ENCODE peak calls at places on chromosomes 13 and 19, in five cellular contexts. N is adrenal gland, K is uterus, U is stomach, T is body of pancreas. Y is an unnamed sample. For H3K36me3, the result is how much of the 10 kb centered on the place peaks cover.

GRCh38 chr13:102400619-102401125 is 1.2 kb downstream of the FGF14 start:
- DNase-seq in K (peak), T (peak), U (no peak), N (no peak), Y (no peak)

GRCh38 chr13:38348890-38349289 is 761 bp upstream of the UFM1 start:
- DNase-seq in T (peak), K (no peak), U (no peak), N (peak), Y (no peak)

GRCh38 chr19:38990949-38991697 is 15.6 kb upstream of the FBXO17 start:
- DNase-seq in K (no peak), N (peak), U (no peak), T (no peak), Y (peak)

GRCh38 chr13:30787747-30788535 is 52.6 kb downstream of the ALOX5AP start:
- DNase-seq in U (no peak), K (no peak), N (no peak), T (no peak), Y (no peak)

GRCh38 chr19:21143846-21144245 is 2.0 kb downstream of the ZNF431 start:
- DNase-seq in K (no peak), N (no peak), T (no peak), U (no peak), Y (no peak)

GRCh38 chr13:113882716-113883115 is 18.8 kb upstream of the GAS6 start:
- DNase-seq in K (no peak), U (no peak), N (no peak), T (no peak), Y (no peak)

GRCh38 chr13:98022210-98022609 is 68.7 kb downstream of the IPO5 start:
- DNase-seq in T (no peak), K (no peak), U (no peak), N (peak), Y (no peak)

GRCh38 chr19:35462476-35462953 is 14.5 kb downstream of the FFAR2 start:
- DNase-seq in N (no peak), K (no peak), U (no peak), T (no peak), Y (no peak)

GRCh38 chr13:114035583-114036501 is 62.0 kb upstream of the C13orf46 start:
- DNase-seq in T (no peak), K (no peak), N (peak), U (no peak), Y (no peak)

GRCh38 chr13:99053636-99054233 is 75.9 kb upstream of the DOCK9 start:
- DNase-seq in N (no peak), U (no peak), T (no peak), K (no peak), Y (no peak)

GRCh38 chr19:6588508-6589345 is 2.2 kb downstream of the CD70 start:
- DNase-seq in N (no peak), K (no peak), U (no peak), T (no peak), Y (no peak)

GRCh38 chr19:43759515-43759914 is 4.8 kb upstream of the SMG9 start:
- DNase-seq in T (no peak), N (peak), K (no peak), U (no peak), Y (no peak)

GRCh38 chr19:8261881-8262280 is 46.3 kb downstream of the CD320 start:
- DNase-seq in N (no peak), T (peak), U (peak), K (no peak), Y (no peak)

GRCh38 chr19:49567722-49568454 is 12.5 kb downstream of the NOSIP start:
- DNase-seq in T (no peak), U (no peak), N (no peak), K (no peak), Y (no peak)

GRCh38 chr13:38394777-38395504 is 45.3 kb downstream of the UFM1 start:
- DNase-seq in U (no peak), T (no peak), N (no peak), K (no peak), Y (no peak)

GRCh38 chr13:53873558-53873957 is 844.9 kb downstream of the OLFM4 start:
- DNase-seq in U (no peak), N (no peak), K (no peak), T (no peak), Y (no peak)

GRCh38 chr13:98327326-98328314 is 150.6 kb upstream of the RNF113B start:
- DNase-seq in K (no peak), T (no peak), N (no peak), U (no peak), Y (no peak)

GRCh38 chr13:44726777-44727176 is 150.6 kb upstream of the TSC22D1 start:
- DNase-seq in N (no peak), U (no peak), T (no peak), K (no peak), Y (no peak)

GRCh38 chr13:52432456-52432855 is 18.0 kb downstream of the VPS36 start:
- DNase-seq in K (no peak), U (no peak), N (no peak), T (no peak), Y (no peak)

GRCh38 chr13:22915442-22916082 is 265.2 kb upstream of the SGCG start:
- DNase-seq in T (no peak), U (peak), K (peak), N (peak), Y (no peak)

GRCh38 chr19:40424637-40425449 is 949 bp downstream of the SERTAD1 start:
- DNase-seq in K (no peak), U (no peak), T (no peak), N (no peak), Y (peak)

GRCh38 chr13:110520431-110521295 is 40.9 kb downstream of the RAB20 start:
- DNase-seq in N (peak), T (peak), K (peak), U (peak), Y (peak)

GRCh38 chr19:46904114-46905060 is 43.6 kb downstream of the ARHGAP35 start:
- DNase-seq in U (no peak), N (peak), K (peak), T (no peak), Y (no peak)

GRCh38 chr19:3370214-3370720 is 3.9 kb downstream of the NFIC start:
- DNase-seq in K (peak), T (no peak), U (no peak), N (peak), Y (no peak)

GRCh38 chr19:54390942-54391577 is 24.2 kb upstream of the TTYH1 start:
- DNase-seq in N (peak), U (peak), T (peak), K (peak), Y (no peak)

GRCh38 chr13:36904219-36904618 is 15.8 kb downstream of the SMAD9 start:
- DNase-seq in T (no peak), U (no peak), N (no peak), K (no peak), Y (no peak)

GRCh38 chr19:1905071-1905862 is at the start of the genes ADAT3 and SCAMP4:
- DNase-seq in T (peak), N (peak), U (peak), K (peak), Y (peak)
- TF ChIP-seq POLR2A in T (peak), N (peak), U (peak), K (peak), Y (peak)

GRCh38 chr19:51590441-51590840 is 19.4 kb downstream of the ZNF175 start:
- DNase-seq in K (no peak), T (no peak), U (no peak), N (no peak), Y (no peak)

GRCh38 chr19:51589511-51589910 is 18.4 kb downstream of the ZNF175 start:
- DNase-seq in T (no peak), K (no peak), U (no peak), N (no peak), Y (no peak)

GRCh38 chr19:51586799-51587198 is 15.7 kb downstream of the ZNF175 start:
- DNase-seq in U (no peak), K (no peak), T (no peak), N (no peak), Y (no peak)

GRCh38 chr19:51587264-51588191 is 16.4 kb downstream of the ZNF175 start:
- DNase-seq in T (no peak), N (no peak), K (no peak), U (no peak), Y (no peak)

DNA sequence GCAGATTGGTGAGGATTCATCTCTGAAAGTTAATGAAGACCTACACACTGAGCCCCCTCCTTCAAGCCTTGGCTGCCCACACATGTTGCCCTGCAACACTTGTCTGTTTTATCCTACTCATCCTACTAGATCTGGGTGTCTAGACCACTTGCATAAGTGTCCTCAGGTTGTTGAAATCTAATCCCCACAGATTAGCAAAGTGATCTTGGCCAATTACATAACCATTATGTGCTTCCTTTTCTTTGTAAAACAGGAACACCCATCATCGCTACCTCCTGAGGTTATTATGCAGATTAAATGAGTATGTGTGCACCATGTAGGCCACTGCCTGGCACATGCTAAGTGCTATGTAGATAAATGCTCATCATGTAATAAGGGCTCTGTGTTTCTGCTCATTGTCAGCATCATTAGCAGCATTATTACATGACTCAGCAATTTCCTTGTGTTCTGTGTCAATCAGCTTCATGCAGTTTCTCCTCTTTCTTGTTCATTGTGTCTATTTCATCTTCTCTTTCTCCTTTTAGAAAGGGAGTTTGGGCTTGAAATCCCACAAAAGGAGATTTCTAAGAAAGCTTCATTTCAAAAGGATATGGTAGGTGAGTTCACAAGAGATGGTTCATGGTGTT is 15.1 kb downstream of the ZNF175 start:
- DNase-seq in T (no peak), U (no peak), N (no peak), K (no peak), Y (no peak)
- H3K36me3 ChIP-seq in T (under half), U (under half), N (under half), K (under half), Y (under half)

GRCh38 chr13:42592915-42593718 is 19.2 kb downstream of the TNFSF11 start:
- DNase-seq in U (no peak), K (no peak), T (no peak), N (no peak), Y (no peak)

GRCh38 chr13:42597505-42597904 is 23.6 kb downstream of the TNFSF11 start:
- DNase-seq in N (no peak), T (no peak), K (no peak), U (no peak), Y (no peak)

GRCh38 chr13:42593719-42594012 is 19.7 kb downstream of the TNFSF11 start:
- DNase-seq in T (no peak), N (no peak), K (no peak), U (no peak), Y (no peak)

GRCh38 chr13:42591602-42592001 is 17.6 kb downstream of the TNFSF11 start:
- DNase-seq in K (no peak), T (no peak), U (no peak), N (no peak), Y (no peak)

DNA sequence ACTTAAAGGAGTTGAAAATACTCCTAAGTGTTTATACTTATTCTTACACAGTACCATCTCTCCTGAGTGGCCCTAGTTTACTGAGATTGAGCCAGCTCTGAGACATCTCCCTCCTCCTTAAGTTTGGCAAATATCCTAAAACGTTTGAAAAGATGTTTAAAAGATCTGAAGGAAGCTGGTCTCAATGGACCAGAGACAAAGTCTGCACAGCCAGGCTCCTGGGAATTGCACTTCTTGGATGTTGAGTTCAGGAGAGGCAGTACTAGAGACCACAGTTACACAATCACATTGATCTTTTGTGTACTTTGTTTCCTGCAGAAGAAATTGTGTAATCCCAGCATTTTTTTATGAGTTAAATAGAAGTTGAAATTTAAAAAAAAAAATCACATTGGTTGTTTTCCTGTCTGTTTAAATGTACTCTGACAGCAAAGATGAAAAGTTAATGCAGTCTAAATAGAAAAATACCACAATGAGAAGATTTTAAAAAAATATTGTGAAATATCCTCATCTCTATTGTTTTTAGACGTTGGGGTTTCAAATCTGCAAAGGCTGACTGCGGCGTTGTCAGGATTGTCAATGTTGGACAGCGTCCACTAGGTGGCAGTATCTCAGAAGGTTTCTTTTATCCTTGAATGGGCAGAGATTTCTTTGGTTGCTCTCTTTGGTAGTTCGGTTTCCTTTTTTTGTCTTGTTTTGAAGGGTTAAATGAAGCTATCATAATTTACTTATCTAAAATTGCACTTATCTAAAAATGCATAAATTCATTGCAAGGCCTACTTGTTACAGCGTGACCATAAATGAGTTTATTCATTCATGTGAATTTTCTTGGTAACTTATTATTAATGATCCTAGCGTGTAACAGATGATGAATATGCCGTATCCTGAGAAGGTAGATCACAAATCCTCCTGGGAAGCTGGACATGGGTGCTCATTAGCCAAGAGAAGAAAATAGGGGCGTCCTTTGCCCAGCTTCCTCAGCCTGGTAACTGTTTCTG is 20.9 kb downstream of the TNFSF11 start:
- DNase-seq in K (peak), U (peak), T (peak), N (peak), Y (no peak)
- TF ChIP-seq POLR2A in K (no peak), U (no peak), T (no peak), N (no peak), Y (no peak)

GRCh38 chr13:25764378-25764777 is 287.4 kb downstream of the SHISA2 start:
- DNase-seq in N (no peak), U (no peak), K (no peak), T (no peak), Y (no peak)
- H3K36me3 ChIP-seq in N (under half), U (under half), K (under half), T (under half), Y (under half)

GRCh38 chr13:106610511-106610910 is 42.6 kb upstream of the ARGLU1 start:
- DNase-seq in U (no peak), N (no peak), K (no peak), T (no peak), Y (no peak)

GRCh38 chr13:106612688-106613087 is 44.8 kb upstream of the ARGLU1 start:
- DNase-seq in K (peak), U (peak), N (peak), T (peak), Y (peak)

GRCh38 chr13:106603568-106603967 is 35.6 kb upstream of the ARGLU1 start:
- DNase-seq in N (no peak), U (no peak), K (no peak), T (no peak), Y (no peak)

DNA sequence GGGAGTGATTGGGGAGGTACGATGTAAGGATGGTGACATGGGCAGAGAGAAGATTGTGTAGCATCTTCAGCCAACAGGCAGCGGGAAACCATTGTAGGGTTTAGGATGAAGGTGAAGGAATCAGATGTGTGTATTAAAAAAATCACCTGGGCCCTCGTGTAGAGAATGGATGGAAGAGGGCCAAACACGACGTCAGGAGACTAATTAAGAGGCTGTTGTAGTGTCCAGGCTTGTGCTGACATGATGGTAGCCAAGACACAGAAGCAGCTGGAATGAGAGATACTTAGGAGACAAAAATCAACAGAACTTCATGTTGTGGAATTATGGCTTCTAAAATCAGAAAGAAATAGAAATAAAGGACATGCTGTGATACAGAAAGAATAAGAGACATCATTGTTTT is 41.2 kb upstream of the ARGLU1 start:
- DNase-seq in N (no peak), T (no peak), K (no peak), U (no peak), Y (no peak)
- TF ChIP-seq POLR2A in N (no peak), T (no peak), K (no peak), U (no peak), Y (no peak)

GRCh38 chr13:24891476-24892108 is 127.6 kb downstream of the RNF17 start:
- DNase-seq in N (no peak), K (no peak), T (no peak), U (no peak), Y (no peak)

GRCh38 chr13:24890256-24890655 is 126.3 kb downstream of the RNF17 start:
- DNase-seq in U (no peak), T (no peak), K (no peak), N (no peak), Y (no peak)

GRCh38 chr13:24892844-24893243 is 128.9 kb downstream of the RNF17 start:
- DNase-seq in N (no peak), K (no peak), T (no peak), U (no peak), Y (no peak)

GRCh38 chr13:24887759-24888158 is 123.8 kb downstream of the RNF17 start:
- DNase-seq in U (no peak), N (no peak), K (no peak), T (no peak), Y (no peak)

GRCh38 chr13:24888291-24888931 is 124.4 kb downstream of the RNF17 start:
- DNase-seq in K (no peak), U (no peak), N (no peak), T (no peak), Y (no peak)
- H3K36me3 ChIP-seq in K (under half), U (under half), N (under half), T (under half), Y (under half)

GRCh38 chr19:29714953-29715694 is at the start of gene C19orf12:
- DNase-seq in N (peak), K (peak), U (peak), T (peak), Y (peak)
- TF ChIP-seq POLR2A in N (peak), K (peak), U (peak), T (peak), Y (peak)

GRCh38 chr19:55667511-55667910 is 7.5 kb upstream of the EPN1 start:
- DNase-seq in N (no peak), K (no peak), T (no peak), U (no peak), Y (no peak)
- H3K36me3 ChIP-seq in N (half or more), K (under half), T (under half), U (half or more), Y (half or more)